ENCODE peak calls at places on chromosomes 1 and 21, in five cellular contexts. One of them, this sample, is unnamed.

GRCh38 chr1:64898107-64898861 is 68.1 kb downstream of the JAK1 start:
- DNase-seq in Calu3: peak; percentile 86
- DNase-seq in epithelial cell of proximal tubule: peak; percentile 100
- DNase-seq in PC-9: peak; percentile 99
- DNase-seq in fibroblast of mammary gland: peak; percentile 99
- DNase-seq in this sample: peak; percentile 93

GRCh38 chr1:48000883-48001282 is 3.7 kb upstream of the TRABD2B start:
- DNase-seq in fibroblast of mammary gland: no peak
- DNase-seq in Calu3: no peak
- DNase-seq in PC-9: no peak
- DNase-seq in epithelial cell of proximal tubule: no peak
- DNase-seq in this sample: no peak

GRCh38 chr1:235858784-235859183 is 7.9 kb downstream of the LYST start:
- DNase-seq in epithelial cell of proximal tubule: no peak
- DNase-seq in PC-9: no peak
- DNase-seq in Calu3: no peak
- DNase-seq in fibroblast of mammary gland: peak; percentile 33
- DNase-seq in this sample: no peak

GRCh38 chr21:38910390-38911008 is 104.8 kb downstream of the ETS2 start:
- DNase-seq in fibroblast of mammary gland: no peak
- DNase-seq in Calu3: peak; percentile 33
- DNase-seq in epithelial cell of proximal tubule: no peak
- DNase-seq in PC-9: peak; percentile 83
- DNase-seq in this sample: peak; percentile 94

GRCh38 chr1:15214507-15214906 is 32.5 kb upstream of the FHAD1 start:
- DNase-seq in Calu3: no peak
- DNase-seq in PC-9: no peak
- DNase-seq in fibroblast of mammary gland: peak; percentile 64
- DNase-seq in epithelial cell of proximal tubule: no peak
- DNase-seq in this sample: no peak

GRCh38 chr1:94622757-94623156 is 81.2 kb upstream of the F3 start:
- DNase-seq in PC-9: peak; percentile 99
- DNase-seq in Calu3: peak; percentile 87
- DNase-seq in epithelial cell of proximal tubule: peak; percentile 53
- DNase-seq in fibroblast of mammary gland: peak; percentile 20
- DNase-seq in this sample: peak; percentile 81

GRCh38 chr1:29254346-29254745 is 18.0 kb downstream of the PTPRU start:
- DNase-seq in PC-9: no peak
- DNase-seq in fibroblast of mammary gland: no peak
- DNase-seq in epithelial cell of proximal tubule: no peak
- DNase-seq in Calu3: no peak
- DNase-seq in this sample: no peak

GRCh38 chr1:226687476-226687875 is 51.6 kb downstream of the ITPKB start:
- DNase-seq in epithelial cell of proximal tubule: no peak
- DNase-seq in fibroblast of mammary gland: no peak
- DNase-seq in Calu3: no peak
- DNase-seq in PC-9: no peak
- DNase-seq in this sample: peak; percentile 39

GRCh38 chr1:109719337-109719837 is 7.3 kb downstream of the GSTM5 start:
- DNase-seq in Calu3: no peak
- DNase-seq in fibroblast of mammary gland: peak; percentile 72
- DNase-seq in PC-9: peak; percentile 66
- DNase-seq in epithelial cell of proximal tubule: no peak
- DNase-seq in this sample: peak; percentile 36

GRCh38 chr1:59541161-59541560 is 244.3 kb downstream of the FGGY start:
- DNase-seq in fibroblast of mammary gland: no peak
- DNase-seq in PC-9: no peak
- DNase-seq in epithelial cell of proximal tubule: no peak
- DNase-seq in Calu3: no peak
- DNase-seq in this sample: no peak

GRCh38 chr1:196557797-196558196 is 50.4 kb downstream of the KCNT2 start:
- DNase-seq in epithelial cell of proximal tubule: no peak
- DNase-seq in fibroblast of mammary gland: peak; percentile 32
- DNase-seq in Calu3: no peak
- DNase-seq in PC-9: no peak
- DNase-seq in this sample: peak; percentile 33

GRCh38 chr1:202592141-202592540 is 118.1 kb downstream of the SYT2 start:
- DNase-seq in fibroblast of mammary gland: no peak
- DNase-seq in epithelial cell of proximal tubule: no peak
- DNase-seq in PC-9: no peak
- DNase-seq in Calu3: no peak
- DNase-seq in this sample: no peak

GRCh38 chr1:199040499-199040898 is 401.7 kb downstream of the PTPRC start:
- DNase-seq in Calu3: no peak
- DNase-seq in epithelial cell of proximal tubule: no peak
- DNase-seq in PC-9: no peak
- DNase-seq in fibroblast of mammary gland: no peak
- DNase-seq in this sample: no peak

GRCh38 chr1:199041173-199041914 is 402.5 kb downstream of the PTPRC start:
- DNase-seq in epithelial cell of proximal tubule: no peak
- DNase-seq in fibroblast of mammary gland: no peak
- DNase-seq in PC-9: no peak
- DNase-seq in Calu3: no peak
- DNase-seq in this sample: no peak

GRCh38 chr1:199040076-199040475 is 401.2 kb downstream of the PTPRC start:
- DNase-seq in fibroblast of mammary gland: no peak
- DNase-seq in epithelial cell of proximal tubule: no peak
- DNase-seq in PC-9: no peak
- DNase-seq in Calu3: no peak
- DNase-seq in this sample: no peak

GRCh38 chr1:199044191-199044590 is 405.4 kb downstream of the PTPRC start:
- DNase-seq in fibroblast of mammary gland: no peak
- DNase-seq in PC-9: no peak
- DNase-seq in epithelial cell of proximal tubule: no peak
- DNase-seq in Calu3: no peak
- DNase-seq in this sample: no peak

DNA sequence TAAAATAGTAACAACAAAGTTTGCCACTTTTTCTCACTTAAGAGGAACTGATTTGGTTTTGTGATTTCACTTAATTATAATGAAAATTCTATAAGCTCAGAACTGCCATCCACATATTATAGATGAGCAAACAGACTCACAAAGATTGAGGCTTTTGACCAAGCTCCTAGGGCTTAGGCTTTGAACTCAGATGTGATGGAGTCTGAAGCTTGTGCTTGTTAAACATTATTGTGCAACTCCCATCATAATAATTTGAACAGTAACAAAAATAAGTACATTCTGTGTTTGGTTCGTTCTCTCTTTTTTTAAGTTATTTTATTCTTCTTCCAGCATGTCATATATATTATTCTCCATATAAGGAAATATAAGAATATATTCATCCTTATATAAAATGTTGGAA is 403.4 kb downstream of the PTPRC start:
- DNase-seq in Calu3: no peak
- DNase-seq in epithelial cell of proximal tubule: no peak
- DNase-seq in fibroblast of mammary gland: no peak
- DNase-seq in PC-9: no peak
- DNase-seq in this sample: no peak
- TF ChIP-seq CTCF in Calu3: no peak
- TF ChIP-seq CTCF in epithelial cell of proximal tubule: no peak
- TF ChIP-seq CTCF in fibroblast of mammary gland: no peak
- TF ChIP-seq CTCF in PC-9: no peak
- TF ChIP-seq CTCF in this sample: no peak

GRCh38 chr1:154324241-154324640 is 1.1 kb upstream of the ATP8B2 start:
- DNase-seq in PC-9: no peak
- DNase-seq in Calu3: no peak
- DNase-seq in fibroblast of mammary gland: no peak
- DNase-seq in epithelial cell of proximal tubule: no peak
- DNase-seq in this sample: no peak
- TF ChIP-seq CTCF in PC-9: no peak
- TF ChIP-seq CTCF in Calu3: no peak
- TF ChIP-seq CTCF in fibroblast of mammary gland: no peak
- TF ChIP-seq CTCF in epithelial cell of proximal tubule: no peak
- TF ChIP-seq CTCF in this sample: no peak

GRCh38 chr1:76138217-76138616 is 63.7 kb downstream of the ST6GALNAC3 start:
- DNase-seq in PC-9: no peak
- DNase-seq in fibroblast of mammary gland: no peak
- DNase-seq in Calu3: no peak
- DNase-seq in epithelial cell of proximal tubule: no peak
- DNase-seq in this sample: no peak
- TF ChIP-seq CTCF in PC-9: no peak
- TF ChIP-seq CTCF in fibroblast of mammary gland: no peak
- TF ChIP-seq CTCF in Calu3: no peak
- TF ChIP-seq CTCF in epithelial cell of proximal tubule: no peak
- TF ChIP-seq CTCF in this sample: no peak

GRCh38 chr1:63724375-63724774 is 49.4 kb upstream of the ROR1 start:
- DNase-seq in PC-9: no peak
- DNase-seq in Calu3: no peak
- DNase-seq in epithelial cell of proximal tubule: no peak
- DNase-seq in fibroblast of mammary gland: no peak
- DNase-seq in this sample: no peak
- TF ChIP-seq CTCF in PC-9: no peak
- TF ChIP-seq CTCF in Calu3: no peak
- TF ChIP-seq CTCF in epithelial cell of proximal tubule: no peak
- TF ChIP-seq CTCF in fibroblast of mammary gland: no peak
- TF ChIP-seq CTCF in this sample: no peak

GRCh38 chr1:39826583-39826982 is 37.9 kb upstream of the BMP8B start:
- DNase-seq in epithelial cell of proximal tubule: no peak
- DNase-seq in PC-9: no peak
- DNase-seq in fibroblast of mammary gland: no peak
- DNase-seq in Calu3: no peak
- DNase-seq in this sample: no peak
- TF ChIP-seq CTCF in epithelial cell of proximal tubule: no peak
- TF ChIP-seq CTCF in PC-9: no peak
- TF ChIP-seq CTCF in fibroblast of mammary gland: no peak
- TF ChIP-seq CTCF in Calu3: no peak
- TF ChIP-seq CTCF in this sample: no peak

This sample was measured in MCF 10A.